ENCODE peak calls at places on chromosomes 2 and 18, in four cellular contexts. T is HepG2, O is K562, G is GM12878. S is an unnamed sample.

GRCh38 chr2:102020596-102021170 is 28.9 kb downstream of the IL1R2 start:
- DNase-seq in T (peak), O (peak), G (no peak), S (peak)

GRCh38 chr2:15795426-15795825 is 144.9 kb upstream of the MYCN start:
- DNase-seq in T (no peak), O (no peak), G (no peak), S (no peak)

GRCh38 chr18:11147371-11147860 is 2.0 kb downstream of the PIEZO2 start:
- DNase-seq in T (no peak), O (no peak), G (no peak), S (peak)

GRCh38 chr2:20157606-20157970 is 67.3 kb downstream of the SDC1 start:
- DNase-seq in T (no peak), O (no peak), G (no peak), S (no peak)

GRCh38 chr2:222290691-222291484 is 7.9 kb downstream of the PAX3 start:
- DNase-seq in T (no peak), O (no peak), G (no peak), S (peak)

GRCh38 chr2:29455202-29455885 is 340.1 kb downstream of the CLIP4 start:
- DNase-seq in T (no peak), O (no peak), G (no peak), S (no peak)

GRCh38 chr2:186347472-186347871 is 138.6 kb upstream of the ZC3H15 start:
- DNase-seq in T (no peak), O (no peak), G (no peak), S (no peak)

GRCh38 chr2:158501301-158501700 is 44.5 kb downstream of the PKP4 start:
- DNase-seq in T (no peak), O (no peak), G (no peak), S (no peak)

GRCh38 chr18:63016270-63016669 is 300.9 kb downstream of the PHLPP1 start:
- DNase-seq in T (peak), O (peak), G (peak), S (peak)

GRCh38 chr2:29478641-29479040 is 363.4 kb downstream of the CLIP4 start:
- DNase-seq in T (no peak), O (no peak), G (no peak), S (no peak)

GRCh38 chr2:15941970-15942710 is 1.8 kb downstream of the MYCN start:
- DNase-seq in T (no peak), O (no peak), G (no peak), S (peak)

GRCh38 chr2:155281907-155282306 is 583.4 kb downstream of the KCNJ3 start:
- DNase-seq in T (no peak), O (no peak), G (no peak), S (no peak)

GRCh38 chr18:45164551-45164950 is 450.7 kb upstream of the SLC14A2 start:
- DNase-seq in T (no peak), O (no peak), G (no peak), S (no peak)

GRCh38 chr18:45802814-45803492 is 22.5 kb upstream of the SIGLEC15 start:
- DNase-seq in T (no peak), O (no peak), G (no peak), S (no peak)

GRCh38 chr2:191901031-191901430 is 54.1 kb upstream of the CAVIN2 start:
- DNase-seq in T (no peak), O (no peak), G (no peak), S (peak)

GRCh38 chr2:174072069-174072468 is 106.9 kb upstream of the SP3 start:
- DNase-seq in T (no peak), O (no peak), G (peak), S (no peak)

GRCh38 chr2:201118957-201119848 is 3.2 kb downstream of the CFLAR start:
- DNase-seq in T (no peak), O (no peak), G (no peak), S (no peak)

GRCh38 chr2:63189026-63189425 is 138.4 kb downstream of the OTX1 start:
- DNase-seq in T (peak), O (peak), G (peak), S (peak)

GRCh38 chr2:126655500-126656310 is at the start of gene GYPC:
- DNase-seq in T (no peak), O (peak), G (no peak), S (peak)

GRCh38 chr18:79876497-79876896 is 75.0 kb downstream of the SLC66A2 start:
- DNase-seq in T (no peak), O (no peak), G (no peak), S (no peak)

GRCh38 chr2:132278267-132278666 is 116.5 kb upstream of the ANKRD30BL start:
- DNase-seq in T (no peak), O (no peak), G (no peak), S (no peak)

GRCh38 chr2:7427293-7428060 is 510.3 kb downstream of the RNF144A start:
- DNase-seq in T (peak), O (peak), G (peak), S (no peak)

GRCh38 chr2:45859682-45860081 is 208.2 kb downstream of the PRKCE start:
- DNase-seq in T (no peak), O (no peak), G (no peak), S (no peak)

GRCh38 chr2:174540893-174541292 is 54.1 kb upstream of the GPR155 start:
- DNase-seq in T (no peak), O (no peak), G (no peak), S (no peak)

GRCh38 chr2:85796549-85797262 is 42.9 kb downstream of the ATOH8 start:
- DNase-seq in T (no peak), O (no peak), G (no peak), S (no peak)

GRCh38 chr2:240619506-240620148 is 5.7 kb upstream of the GPR35 start:
- DNase-seq in T (no peak), O (no peak), G (no peak), S (peak)

GRCh38 chr2:64780041-64780440 is 126.3 kb upstream of the SERTAD2 start:
- DNase-seq in T (no peak), O (no peak), G (no peak), S (no peak)

GRCh38 chr18:3995476-3996102 is 459.5 kb downstream of the DLGAP1 start:
- DNase-seq in T (peak), O (peak), G (peak), S (peak)

GRCh38 chr2:201260302-201260800 is at the start of gene CASP8:
- DNase-seq in T (peak), O (no peak), G (no peak), S (no peak)

GRCh38 chr2:107132746-107133145 is 246.8 kb upstream of the ST6GAL2 start:
- DNase-seq in T (no peak), O (no peak), G (no peak), S (no peak)

GRCh38 chr2:215441560-215442391 is 5.9 kb upstream of the FN1 start:
- DNase-seq in T (no peak), O (no peak), G (no peak), S (no peak)

GRCh38 chr18:40464032-40464431 is 1491.0 kb upstream of the PIK3C3 start:
- DNase-seq in T (no peak), O (no peak), G (no peak), S (no peak)

GRCh38 chr2:204731996-204732395 is 186.7 kb downstream of the PARD3B start:
- DNase-seq in T (no peak), O (no peak), G (no peak), S (no peak)

GRCh38 chr18:22348521-22349316 is 69.0 kb downstream of the CTAGE1 start:
- DNase-seq in T (no peak), O (no peak), G (no peak), S (peak)

GRCh38 chr2:33673937-33674336 is 74.8 kb upstream of the FAM98A start:
- DNase-seq in T (no peak), O (no peak), G (no peak), S (no peak)

GRCh38 chr2:69076601-69077000 is 63.6 kb downstream of the ANTXR1 start:
- DNase-seq in T (no peak), O (no peak), G (no peak), S (no peak)
- TF ChIP-seq NR2C2 in T (no peak), O (no peak), G (no peak), S (no peak)

GRCh38 chr2:74845991-74846390 is 12.1 kb downstream of the HK2 start:
- DNase-seq in T (no peak), O (no peak), G (no peak), S (no peak)
- TF ChIP-seq NR2C2 in T (no peak), O (no peak), G (no peak), S (no peak)

DNA sequence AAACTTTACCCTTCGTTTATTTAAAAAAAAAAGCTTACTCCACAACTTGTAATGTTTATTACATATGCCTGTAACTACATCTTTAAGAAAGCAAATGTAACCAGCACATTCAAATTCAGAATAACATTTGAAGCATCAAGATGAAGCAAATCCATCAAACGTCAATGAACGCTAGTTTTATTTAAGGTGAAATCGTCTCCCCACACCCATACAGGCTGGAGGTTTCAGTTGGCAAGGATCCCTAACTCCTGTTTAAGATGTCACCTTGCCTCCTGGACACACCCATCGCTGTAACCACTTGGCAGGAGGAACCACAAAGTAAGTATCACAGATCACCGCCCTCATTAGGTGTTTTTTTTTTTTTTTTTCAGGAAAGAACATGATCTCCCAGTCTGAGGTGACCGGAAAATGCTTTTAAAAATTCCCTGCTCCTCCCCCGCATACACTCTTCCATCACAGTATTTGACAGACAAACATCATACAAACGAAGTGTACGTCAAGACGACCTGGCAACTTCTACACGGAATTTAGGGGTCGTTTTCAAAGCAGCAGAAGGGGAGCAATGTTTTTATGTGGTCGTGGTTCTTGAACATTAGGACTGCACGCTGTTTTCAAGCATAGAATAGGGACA is 19.7 kb upstream of the STPG4 start:
- DNase-seq in T (peak), O (peak), G (no peak), S (no peak)
- TF ChIP-seq NR2C2 in T (no peak), O (no peak), G (no peak), S (no peak)

GRCh38 chr2:217124050-217124449 is 264.2 kb upstream of the TNP1 start:
- DNase-seq in T (no peak), O (no peak), G (no peak), S (no peak)

GRCh38 chr2:217125004-217125403 is 265.1 kb upstream of the TNP1 start:
- DNase-seq in T (no peak), O (no peak), G (no peak), S (no peak)

DNA sequence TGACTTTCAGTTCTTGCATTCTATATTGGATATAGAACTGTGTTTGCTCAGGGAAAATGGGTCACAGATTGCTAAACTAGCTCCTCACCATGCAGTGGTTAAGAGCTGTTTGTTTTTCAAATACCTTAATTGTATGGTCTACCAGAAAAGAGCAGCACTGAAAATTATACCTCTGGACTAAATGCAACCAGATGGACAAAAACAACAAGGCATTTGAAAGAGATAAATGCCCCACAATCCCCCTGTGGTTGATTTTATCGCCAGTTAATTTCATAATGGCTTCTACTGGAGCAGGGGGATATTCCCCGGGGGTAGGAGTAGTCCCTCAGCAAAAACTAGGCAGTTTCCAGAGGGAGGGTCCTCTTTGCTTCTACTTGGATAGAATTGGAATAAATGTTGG is 267.9 kb upstream of the TNP1 start:
- DNase-seq in T (no peak), O (no peak), G (no peak), S (no peak)
- TF ChIP-seq NR2C2 in T (no peak), O (no peak), G (no peak), S (no peak)

GRCh38 chr2:37388074-37388473 is 43.6 kb downstream of the QPCT start:
- DNase-seq in T (no peak), O (no peak), G (no peak), S (no peak)
- TF ChIP-seq NR2C2 in T (no peak), O (no peak), G (no peak), S (no peak)

GRCh38 chr2:144215701-144216675 is 303.9 kb downstream of the ZEB2 start:
- DNase-seq in T (no peak), O (no peak), G (peak), S (no peak)

GRCh38 chr2:144219979-144220378 is 299.9 kb downstream of the ZEB2 start:
- DNase-seq in T (no peak), O (no peak), G (no peak), S (no peak)

GRCh38 chr2:144213797-144214196 is 306.1 kb downstream of the ZEB2 start:
- DNase-seq in T (no peak), O (no peak), G (peak), S (no peak)

GRCh38 chr2:144215207-144215606 is 304.7 kb downstream of the ZEB2 start:
- DNase-seq in T (no peak), O (no peak), G (no peak), S (no peak)

GRCh38 chr2:144217853-144218633 is 301.9 kb downstream of the ZEB2 start:
- DNase-seq in T (no peak), O (no peak), G (no peak), S (no peak)
- TF ChIP-seq NR2C2 in T (no peak), O (no peak), G (no peak), S (no peak)

GRCh38 chr18:70462078-70462439 is 173.2 kb downstream of the SOCS6 start:
- DNase-seq in T (no peak), O (no peak), G (no peak), S (no peak)

GRCh38 chr18:70459731-70460130 is 170.9 kb downstream of the SOCS6 start:
- DNase-seq in T (no peak), O (no peak), G (no peak), S (no peak)

GRCh38 chr18:70461323-70462077 is 172.7 kb downstream of the SOCS6 start:
- DNase-seq in T (no peak), O (no peak), G (no peak), S (no peak)

GRCh38 chr18:70464343-70465114 is 175.7 kb downstream of the SOCS6 start:
- DNase-seq in T (peak), O (peak), G (no peak), S (peak)

GRCh38 chr18:70463085-70463484 is 174.2 kb downstream of the SOCS6 start:
- DNase-seq in T (no peak), O (no peak), G (no peak), S (no peak)
- TF ChIP-seq NR2C2 in T (no peak), O (no peak), G (no peak), S (no peak)

GRCh38 chr2:128306081-128306930 is 12.4 kb downstream of the HS6ST1 start:
- DNase-seq in T (peak), O (peak), G (no peak), S (no peak)

GRCh38 chr2:128304330-128304714 is 14.3 kb downstream of the HS6ST1 start:
- DNase-seq in T (no peak), O (no peak), G (no peak), S (no peak)

GRCh38 chr2:128306931-128307460 is 11.7 kb downstream of the HS6ST1 start:
- DNase-seq in T (no peak), O (no peak), G (no peak), S (peak)

GRCh38 chr2:128304715-128305554 is 13.7 kb downstream of the HS6ST1 start:
- DNase-seq in T (peak), O (no peak), G (no peak), S (peak)

DNA sequence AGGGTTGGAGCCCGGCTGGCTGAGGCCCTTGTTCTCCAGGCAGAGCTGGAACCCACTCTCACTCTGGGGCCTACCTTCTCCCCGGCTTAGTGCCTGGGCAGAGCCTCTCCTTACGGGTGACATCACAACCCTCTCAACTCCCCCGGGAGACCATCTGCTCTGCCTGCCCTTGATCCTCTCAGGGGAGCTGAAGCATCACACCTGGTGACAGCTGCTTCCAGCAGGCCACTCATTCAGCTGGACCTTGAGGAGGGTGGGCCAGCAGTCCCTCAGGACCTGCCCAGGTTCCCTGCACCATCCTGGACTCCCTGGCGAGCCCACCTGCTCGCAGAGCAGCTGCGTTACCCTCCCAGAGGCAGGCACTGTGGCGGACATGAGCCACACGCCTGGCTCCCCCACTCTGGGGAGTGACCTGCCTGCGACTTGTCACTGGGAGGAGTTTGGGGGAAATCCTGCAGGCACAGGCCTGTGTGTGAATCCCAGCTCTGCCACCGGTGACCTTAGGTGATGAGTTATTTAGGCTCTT is 13.1 kb downstream of the HS6ST1 start:
- DNase-seq in T (no peak), O (no peak), G (no peak), S (no peak)
- TF ChIP-seq NR2C2 in T (no peak), O (no peak), G (no peak), S (no peak)

GRCh38 chr2:67567866-67568265 is 170.7 kb downstream of the ETAA1 start:
- DNase-seq in T (no peak), O (no peak), G (no peak), S (no peak)
- TF ChIP-seq NR2C2 in T (no peak), O (no peak), G (no peak), S (no peak)

GRCh38 chr2:190822038-190822437 is 58.6 kb upstream of the GLS start:
- DNase-seq in T (no peak), O (no peak), G (no peak), S (no peak)
- TF ChIP-seq NR2C2 in T (no peak), O (no peak), G (no peak), S (no peak)

S was measured in WTC11.